ENCODE peak calls at places on chromosomes 7 and 10, in five cellular contexts. L is coronary artery, P is SJSA1, A is prostate gland, Y is breast epithelium. I is an unnamed sample.

GRCh38 chr10:87659571-87660483 is at the start of gene PAPSS2:
- DNase-seq in L (peak; percentile 81), P (peak; percentile 69), A (peak; percentile 5), Y (peak; percentile 59), I (no peak)

GRCh38 chr10:97762816-97763215 is 9.0 kb downstream of the SFRP5 start:
- DNase-seq in L (no peak), P (no peak), A (no peak), Y (no peak), I (no peak)

GRCh38 chr7:65404020-65404419 is 30.4 kb downstream of the ZNF92 start:
- DNase-seq in L (no peak), P (no peak), A (no peak), Y (no peak), I (no peak)

GRCh38 chr7:57367171-57367570 is 82.8 kb upstream of the ZNF716 start:
- DNase-seq in L (no peak), P (no peak), A (no peak), Y (no peak), I (no peak)

GRCh38 chr7:101813414-101814019 is 3.9 kb upstream of the CUX1 start:
- DNase-seq in L (no peak), P (no peak), A (no peak), Y (no peak), I (no peak)

GRCh38 chr7:101629171-101629570 is at the start of gene MYL10:
- DNase-seq in L (no peak), P (no peak), A (no peak), Y (no peak), I (no peak)

GRCh38 chr10:71447676-71448075 is 51.0 kb downstream of the CDH23 start:
- DNase-seq in L (no peak), P (no peak), A (no peak), Y (no peak), I (no peak)

GRCh38 chr10:59585046-59585700 is 124.5 kb downstream of the SLC16A9 start:
- DNase-seq in L (no peak), P (peak; percentile 16), A (peak; percentile 23), Y (no peak), I (no peak)

GRCh38 chr10:15245530-15245929 is 77.0 kb upstream of the NMT2 start:
- DNase-seq in L (no peak), P (peak; percentile 19), A (no peak), Y (no peak), I (no peak)

GRCh38 chr10:4177826-4178225 is 392.8 kb upstream of the KLF6 start:
- DNase-seq in L (no peak), P (no peak), A (no peak), Y (no peak), I (no peak)

GRCh38 chr7:7272294-7272693 is 90.0 kb downstream of the C1GALT1 start:
- DNase-seq in L (no peak), P (no peak), A (no peak), Y (no peak), I (no peak)

GRCh38 chr10:91909178-91909677 is at the start of gene FGFBP3:
- DNase-seq in L (no peak), P (no peak), A (no peak), Y (no peak), I (no peak)

GRCh38 chr7:100595188-100595587 is 7.0 kb upstream of the PCOLCE start:
- DNase-seq in L (no peak), P (no peak), A (no peak), Y (no peak), I (no peak)

GRCh38 chr10:71232089-71232998 is 20.0 kb downstream of the UNC5B start:
- DNase-seq in L (no peak), P (no peak), A (peak; percentile 84), Y (peak; percentile 76), I (no peak)

GRCh38 chr10:10579709-10580108 is 438.0 kb upstream of the CELF2 start:
- DNase-seq in L (no peak), P (no peak), A (no peak), Y (no peak), I (no peak)

GRCh38 chr7:2862831-2863361 is 18.8 kb upstream of the GNA12 start:
- DNase-seq in L (no peak), P (peak; percentile 97), A (no peak), Y (no peak), I (peak; percentile 11)

GRCh38 chr10:122276611-122277205 is 5.6 kb downstream of the BTBD16 start:
- DNase-seq in L (peak; percentile 57), P (no peak), A (no peak), Y (no peak), I (no peak)

GRCh38 chr10:22803201-22803895 is 89.0 kb upstream of the PIP4K2A start:
- DNase-seq in L (no peak), P (peak; percentile 62), A (no peak), Y (no peak), I (no peak)

GRCh38 chr7:140316165-140316661 is 82.1 kb downstream of the SLC37A3 start:
- DNase-seq in L (peak; percentile 80), P (peak; percentile 26), A (peak; percentile 76), Y (peak; percentile 62), I (no peak)

GRCh38 chr10:79816-80215 is 30.7 kb upstream of the TUBB8 start:
- DNase-seq in L (no peak), P (no peak), A (no peak), Y (no peak), I (no peak)

GRCh38 chr7:87058739-87059524 is 522 bp downstream of the ELAPOR2 start:
- DNase-seq in L (no peak), P (no peak), A (peak; percentile 13), Y (peak; percentile 54), I (peak; percentile 10)

GRCh38 chr7:114660007-114660406 is 245.4 kb downstream of the FOXP2 start:
- DNase-seq in L (no peak), P (no peak), A (no peak), Y (no peak), I (no peak)

GRCh38 chr10:132326925-132327324 is 5.1 kb upstream of the LRRC27 start:
- DNase-seq in L (no peak), P (no peak), A (no peak), Y (no peak), I (no peak)

GRCh38 chr10:101297901-101298451 is 56.0 kb upstream of the BTRC start:
- DNase-seq in L (no peak), P (peak; percentile 54), A (peak; percentile 39), Y (peak; percentile 71), I (peak; percentile 54)

GRCh38 chr10:48457949-48458661 is 146.8 kb downstream of the ARHGAP22 start:
- DNase-seq in L (peak; percentile 61), P (no peak), A (no peak), Y (peak; percentile 31), I (no peak)

GRCh38 chr10:48634198-48634983 is 29.5 kb upstream of the ARHGAP22 start:
- DNase-seq in L (peak; percentile 76), P (no peak), A (no peak), Y (no peak), I (no peak)

GRCh38 chr10:121357323-121357835 is 240.9 kb downstream of the FGFR2 start:
- DNase-seq in L (no peak), P (no peak), A (no peak), Y (no peak), I (no peak)

GRCh38 chr7:29408841-29409243 is 154.8 kb upstream of the PRR15 start:
- DNase-seq in L (no peak), P (peak; percentile 63), A (peak; percentile 74), Y (no peak), I (peak; percentile 24)

GRCh38 chr7:45187089-45187945 is 29.7 kb downstream of the RAMP3 start:
- DNase-seq in L (no peak), P (no peak), A (no peak), Y (peak; percentile 19), I (no peak)

GRCh38 chr7:158284121-158284520 is 303.5 kb downstream of the PTPRN2 start:
- DNase-seq in L (peak; percentile 61), P (no peak), A (no peak), Y (no peak), I (no peak)

GRCh38 chr10:103757531-103758293 is 97.7 kb downstream of the SH3PXD2A start:
- DNase-seq in L (no peak), P (peak; percentile 57), A (peak; percentile 56), Y (no peak), I (no peak)

GRCh38 chr7:15490261-15490660 is 71.6 kb downstream of the AGMO start:
- DNase-seq in L (no peak), P (no peak), A (no peak), Y (no peak), I (no peak)
- H3K4me3 ChIP-seq in L (no peak overlapping the region), P (no peak overlapping the region), A (no peak overlapping the region), Y (no peak overlapping the region), I (no peak overlapping the region)

GRCh38 chr10:6649107-6649720 is 69.1 kb upstream of the PRKCQ start:
- DNase-seq in L (no peak), P (no peak), A (no peak), Y (no peak), I (no peak)
- H3K27ac ChIP-seq in L (no peak overlapping the region), P (no peak overlapping the region), A (no peak overlapping the region), Y (no peak overlapping the region), I (no peak overlapping the region)

DNA sequence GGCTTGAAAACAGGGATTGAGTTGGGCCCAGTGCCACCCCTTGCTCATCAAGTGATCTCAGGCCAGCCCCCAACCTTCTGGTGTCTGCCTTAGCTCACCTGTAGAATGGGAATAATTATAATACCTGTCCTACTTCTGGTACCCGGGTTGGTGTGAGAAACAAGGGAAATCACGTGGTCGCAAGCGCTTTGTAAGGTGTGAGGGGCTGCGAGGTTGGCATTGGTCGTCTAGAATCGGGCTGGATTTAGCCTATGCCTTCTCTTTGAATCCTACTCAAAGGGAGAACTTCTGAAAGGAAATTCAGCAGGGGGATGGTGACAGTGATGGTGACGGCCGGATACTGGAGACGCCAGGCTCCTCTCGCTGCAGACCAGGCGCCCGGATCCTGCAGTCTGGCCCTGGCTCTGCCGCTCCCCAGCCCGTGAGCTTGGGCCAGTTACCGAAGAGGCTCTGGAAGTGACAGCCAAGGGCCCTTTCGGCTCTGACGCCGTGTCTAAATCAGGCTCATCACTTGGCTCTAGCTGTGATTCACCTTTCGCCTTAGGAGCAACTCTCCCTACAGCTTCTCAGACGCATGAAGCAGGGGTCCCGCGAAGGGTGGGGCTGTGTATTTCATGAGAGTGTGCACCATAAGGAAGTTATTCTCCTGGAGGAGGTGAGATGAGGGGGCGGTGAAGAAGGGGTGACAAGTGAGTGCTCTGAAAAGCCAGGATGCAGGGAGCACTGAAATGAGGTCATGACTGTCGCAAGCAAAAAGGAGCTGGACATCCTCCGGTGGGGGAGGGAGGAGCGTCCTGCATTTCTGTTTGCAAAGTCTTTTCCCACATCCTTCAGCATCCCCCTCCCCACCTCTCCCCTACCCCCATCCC is 4.0 kb upstream of the CREB5 start:
- DNase-seq in L (no peak), P (no peak), A (no peak), Y (no peak), I (no peak)
- H3K4me3 ChIP-seq in L (peak overlapping the region; percentile 92), P (no peak overlapping the region), A (peak overlapping the region; percentile 38), Y (peak overlapping the region; percentile 77), I (no peak overlapping the region)

GRCh38 chr7:70696139-70696782 is 435.7 kb upstream of the GALNT17 start:
- DNase-seq in L (no peak), P (no peak), A (no peak), Y (no peak), I (no peak)
- H3K27ac ChIP-seq in L (peak overlapping the region; percentile 56), P (no peak overlapping the region), A (peak overlapping the region; percentile 81), Y (peak overlapping the region; percentile 64), I (peak overlapping the region; percentile 60)

I was measured in effector memory CD4-positive, alpha-beta T cell.